ENCODE peak calls at places on chromosomes 4 and X, in five cellular contexts. S is type B pancreatic cell, J is tibial artery, Q is epithelial cell of esophagus, D is BJ. N is an unnamed sample.

GRCh38 chrX:1481636-1482529 is 29.2 kb upstream of the ASMTL start:
- DNase-seq in S (peak; percentile 65), J (peak; percentile 76), Q (peak; percentile 49), D (peak; percentile 53), N (peak; percentile 33)

GRCh38 chrX:39418936-39419659 is 617.8 kb downstream of the MID1IP1 start:
- DNase-seq in S (no peak), J (no peak), Q (no peak), D (no peak), N (no peak)

GRCh38 chr4:88211473-88212252 is 53.2 kb upstream of the ABCG2 start:
- DNase-seq in S (no peak), J (no peak), Q (peak; percentile 50), D (no peak), N (peak; percentile 11)

GRCh38 chr4:9952415-9952950 is 68.8 kb downstream of the SLC2A9 start:
- DNase-seq in S (no peak), J (no peak), Q (peak; percentile 36), D (no peak), N (no peak)

GRCh38 chr4:164623099-164623498 is 130.8 kb upstream of the SMIM31 start:
- DNase-seq in S (no peak), J (no peak), Q (no peak), D (no peak), N (no peak)

GRCh38 chrX:106783716-106784115 is 18.8 kb upstream of the TBC1D8B start:
- DNase-seq in S (no peak), J (no peak), Q (no peak), D (no peak), N (no peak)

GRCh38 chr4:183142566-183143545 is 43.8 kb downstream of the WWC2 start:
- DNase-seq in S (no peak), J (peak; percentile 67), Q (peak; percentile 87), D (peak; percentile 27), N (no peak)

GRCh38 chr4:177404980-177405379 is 37.3 kb downstream of the AGA start:
- DNase-seq in S (no peak), J (no peak), Q (no peak), D (no peak), N (no peak)

GRCh38 chr4:152328595-152328994 is 207.3 kb downstream of the FBXW7 start:
- DNase-seq in S (no peak), J (no peak), Q (peak; percentile 95), D (peak; percentile 38), N (no peak)

GRCh38 chrX:131675596-131676194 is 131.8 kb downstream of the OR13H1 start:
- DNase-seq in S (no peak), J (no peak), Q (peak; percentile 13), D (no peak), N (no peak)

GRCh38 chr4:167989815-167990214 is 102.5 kb upstream of the ANXA10 start:
- DNase-seq in S (no peak), J (no peak), Q (peak; percentile 12), D (no peak), N (no peak)

GRCh38 chr4:53376900-53377299 is 541 bp upstream of the FIP1L1 start:
- DNase-seq in S (no peak), J (no peak), Q (no peak), D (no peak), N (no peak)

GRCh38 chr4:32189130-32189529 is 1469.0 kb downstream of the PCDH7 start:
- DNase-seq in S (no peak), J (no peak), Q (no peak), D (no peak), N (no peak)

GRCh38 chr4:10161146-10161545 is 44.5 kb upstream of the WDR1 start:
- DNase-seq in S (no peak), J (peak; percentile 34), Q (peak; percentile 60), D (no peak), N (no peak)

GRCh38 chrX:13357925-13358324 is 38.1 kb upstream of the ATXN3L start:
- DNase-seq in S (no peak), J (no peak), Q (peak; percentile 83), D (no peak), N (no peak)

GRCh38 chrX:28520786-28521185 is 66.5 kb upstream of the IL1RAPL1 start:
- DNase-seq in S (no peak), J (no peak), Q (peak; percentile 71), D (no peak), N (no peak)

GRCh38 chrX:2486476-2487133 is 14.2 kb downstream of the DHRSX start:
- DNase-seq in S (no peak), J (no peak), Q (no peak), D (no peak), N (no peak)

GRCh38 chr4:11729548-11729947 is 300.9 kb upstream of the HS3ST1 start:
- DNase-seq in S (no peak), J (no peak), Q (peak; percentile 61), D (no peak), N (no peak)

GRCh38 chr4:64781737-64782326 is 372.6 kb upstream of the TECRL start:
- DNase-seq in S (no peak), J (no peak), Q (peak; percentile 50), D (no peak), N (no peak)
- TF ChIP-seq CTCF in S (peak; percentile 90), J (peak; percentile 58), Q (peak; percentile 67), D (peak; percentile 60), N (peak; percentile 55)

GRCh38 chr4:149371021-149371420 is 444.6 kb downstream of the IQCM start:
- DNase-seq in S (no peak), J (no peak), Q (peak; percentile 83), D (peak; percentile 11), N (peak; percentile 23)
- TF ChIP-seq CTCF in S (peak; percentile 62), J (peak; percentile 2), Q (peak; percentile 52), D (peak; percentile 46), N (peak; percentile 62)

GRCh38 chr4:40630335-40631021 is 814 bp upstream of the RBM47 start:
- DNase-seq in S (no peak), J (peak; percentile 68), Q (peak; percentile 81), D (no peak), N (no peak)

GRCh38 chr4:40626183-40626990 is 3.3 kb downstream of the RBM47 start:
- DNase-seq in S (no peak), J (no peak), Q (peak; percentile 78), D (no peak), N (no peak)

GRCh38 chr4:40628888-40629287 is 776 bp downstream of the RBM47 start:
- DNase-seq in S (no peak), J (no peak), Q (peak; percentile 51), D (no peak), N (no peak)

GRCh38 chr4:40627540-40627939 is 2.1 kb downstream of the RBM47 start:
- DNase-seq in S (no peak), J (no peak), Q (peak; percentile 19), D (no peak), N (no peak)

GRCh38 chr4:40629401-40630334 is at the start of gene RBM47:
- DNase-seq in S (peak; percentile 78), J (peak; percentile 76), Q (peak; percentile 94), D (no peak), N (no peak)
- TF ChIP-seq CTCF in S (peak; percentile 24), J (no peak), Q (no peak), D (peak; percentile 24), N (peak; percentile 21)

DNA sequence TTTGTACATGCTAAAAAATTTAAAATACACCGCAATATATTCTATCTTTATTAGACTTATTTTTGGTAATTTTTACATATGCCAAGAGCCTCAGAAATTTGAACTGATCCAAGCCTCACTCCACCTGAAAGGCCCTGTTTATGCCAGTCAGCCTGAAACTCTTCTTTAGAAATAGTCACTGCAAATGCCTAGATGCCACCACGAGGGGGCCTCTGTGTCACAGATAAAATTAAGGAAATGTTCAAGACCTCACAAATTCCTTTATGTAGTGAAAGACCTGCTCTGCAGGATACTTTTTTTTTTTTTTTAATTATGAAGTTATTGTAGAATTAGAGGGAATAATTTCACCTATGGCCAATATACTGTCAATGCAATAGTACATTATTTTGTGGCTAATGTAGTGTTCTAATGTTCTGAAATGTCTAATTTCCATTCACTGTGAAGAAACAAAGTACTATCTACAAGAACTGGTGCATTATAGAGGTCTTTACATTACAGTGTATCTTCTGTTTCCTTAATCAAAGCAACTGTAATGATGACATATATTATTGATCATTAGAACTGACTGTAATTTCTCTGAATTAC is 69.8 kb downstream of the DTHD1 start:
- DNase-seq in S (no peak), J (no peak), Q (peak; percentile 72), D (no peak), N (no peak)
- TF ChIP-seq CTCF in S (peak; percentile 90), J (peak; percentile 36), Q (peak; percentile 84), D (peak; percentile 23), N (peak; percentile 46)

DNA sequence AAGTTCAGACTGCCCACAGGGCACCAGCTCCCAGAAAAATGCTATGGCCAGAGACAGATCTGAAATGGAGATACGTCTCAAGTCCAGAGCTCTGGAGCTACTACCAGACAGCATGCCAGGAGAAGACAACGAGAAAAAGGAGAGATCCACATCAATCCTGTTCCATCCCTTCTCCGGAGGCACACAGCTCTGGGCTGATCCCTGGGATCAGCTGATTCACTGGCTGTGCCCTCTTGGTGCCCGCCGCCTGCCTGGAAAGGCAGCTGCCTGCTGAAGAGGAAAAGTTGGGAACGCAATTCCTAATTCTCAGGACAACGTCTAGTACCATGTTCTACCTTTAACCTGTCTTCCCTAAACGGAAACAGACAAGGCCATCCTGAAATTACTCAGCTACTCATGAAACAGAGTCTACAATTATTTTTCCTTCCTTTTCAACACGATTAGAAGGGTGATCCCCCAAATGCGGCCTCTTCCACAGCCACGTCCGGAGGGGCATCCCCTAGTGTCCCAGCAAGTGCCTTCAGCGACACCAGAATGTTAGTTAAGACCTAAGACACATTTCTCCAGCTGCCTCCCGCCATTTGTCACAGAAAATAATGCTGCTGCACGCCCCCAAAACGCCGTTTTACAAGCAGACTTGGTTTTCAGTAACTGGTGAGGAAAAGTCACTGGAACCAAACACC is 2.4 kb downstream of the ZFYVE28 start:
- DNase-seq in S (no peak), J (no peak), Q (no peak), D (no peak), N (no peak)
- TF ChIP-seq CTCF in S (no peak), J (no peak), Q (no peak), D (no peak), N (no peak)